ENCODE peak calls at places on chromosomes 4 and X, in five cellular contexts. B is pancreas, Z is HCT116, W is tibial nerve, D is mammary epithelial cell. G is an unnamed sample.

GRCh38 chrX:110317820-110318663 is at the start of gene AMMECR1:
- DNase-seq in B (peak; percentile 74), Z (peak; percentile 31), W (peak; percentile 56), D (peak; percentile 68), G (peak; percentile 80)

GRCh38 chrX:139831689-139832456 is 101.0 kb downstream of the ATP11C start:
- DNase-seq in B (no peak), Z (no peak), W (peak; percentile 33), D (peak; percentile 15), G (peak; percentile 20)

GRCh38 chr4:126799471-126799870 is 833.3 kb upstream of the INTU start:
- DNase-seq in B (no peak), Z (no peak), W (no peak), D (no peak), G (no peak)

GRCh38 chrX:75151828-75152592 is 4.1 kb downstream of the ABCB7 start:
- DNase-seq in B (no peak), Z (no peak), W (no peak), D (no peak), G (no peak)

GRCh38 chr4:86279247-86279960 is 80.4 kb downstream of the MAPK10 start:
- DNase-seq in B (no peak), Z (no peak), W (no peak), D (no peak), G (no peak)

GRCh38 chr4:152734015-152734698 is 45.4 kb downstream of the TIGD4 start:
- DNase-seq in B (no peak), Z (no peak), W (no peak), D (no peak), G (no peak)

GRCh38 chr4:79358438-79358837 is 32.6 kb upstream of the NAA11 start:
- DNase-seq in B (no peak), Z (no peak), W (no peak), D (no peak), G (no peak)

GRCh38 chrX:134883134-134883700 is 107.6 kb upstream of the SMIM10 start:
- DNase-seq in B (no peak), Z (no peak), W (no peak), D (no peak), G (no peak)

GRCh38 chr4:128862608-128863313 is 53.3 kb downstream of the JADE1 start:
- DNase-seq in B (no peak), Z (no peak), W (no peak), D (no peak), G (no peak)

GRCh38 chr4:109588176-109588575 is 28.1 kb downstream of the MCUB start:
- DNase-seq in B (no peak), Z (no peak), W (no peak), D (no peak), G (no peak)

GRCh38 chr4:137274404-137274803 is 257.9 kb downstream of the PCDH18 start:
- DNase-seq in B (no peak), Z (no peak), W (no peak), D (no peak), G (no peak)

GRCh38 chr4:3392319-3392718 is 49.4 kb upstream of the HGFAC start:
- DNase-seq in B (no peak), Z (no peak), W (no peak), D (no peak), G (no peak)

GRCh38 chr4:8675383-8675782 is 82.8 kb downstream of the CPZ start:
- DNase-seq in B (no peak), Z (no peak), W (no peak), D (no peak), G (no peak)

GRCh38 chrX:112470551-112470950 is 209.2 kb downstream of the LHFPL1 start:
- DNase-seq in B (no peak), Z (no peak), W (no peak), D (no peak), G (no peak)

GRCh38 chr4:128068927-128069326 is 7.8 kb downstream of the LARP1B start:
- DNase-seq in B (no peak), Z (peak; percentile 48), W (no peak), D (peak; percentile 27), G (no peak)

GRCh38 chr4:121977251-121978168 is 25.6 kb upstream of the TRPC3 start:
- DNase-seq in B (no peak), Z (no peak), W (no peak), D (no peak), G (no peak)

GRCh38 chrX:68588653-68589371 is 58.7 kb upstream of the STARD8 start:
- DNase-seq in B (no peak), Z (no peak), W (no peak), D (peak; percentile 61), G (no peak)

GRCh38 chr4:88953400-88953799 is 103.6 kb downstream of the FAM13A start:
- DNase-seq in B (no peak), Z (no peak), W (no peak), D (no peak), G (no peak)

GRCh38 chr4:6236816-6237390 is 32.7 kb upstream of the WFS1 start:
- DNase-seq in B (no peak), Z (no peak), W (no peak), D (no peak), G (no peak)

GRCh38 chr4:156598138-156598681 is 373.4 kb downstream of the PDGFC start:
- DNase-seq in B (no peak), Z (no peak), W (no peak), D (no peak), G (peak; percentile 9)

GRCh38 chr4:2248044-2248780 is 6.3 kb upstream of the HAUS3 start:
- DNase-seq in B (peak; percentile 13), Z (no peak), W (no peak), D (no peak), G (no peak)

GRCh38 chr4:8300832-8301231 is 31.3 kb downstream of the HTRA3 start:
- DNase-seq in B (no peak), Z (no peak), W (no peak), D (no peak), G (no peak)

DNA sequence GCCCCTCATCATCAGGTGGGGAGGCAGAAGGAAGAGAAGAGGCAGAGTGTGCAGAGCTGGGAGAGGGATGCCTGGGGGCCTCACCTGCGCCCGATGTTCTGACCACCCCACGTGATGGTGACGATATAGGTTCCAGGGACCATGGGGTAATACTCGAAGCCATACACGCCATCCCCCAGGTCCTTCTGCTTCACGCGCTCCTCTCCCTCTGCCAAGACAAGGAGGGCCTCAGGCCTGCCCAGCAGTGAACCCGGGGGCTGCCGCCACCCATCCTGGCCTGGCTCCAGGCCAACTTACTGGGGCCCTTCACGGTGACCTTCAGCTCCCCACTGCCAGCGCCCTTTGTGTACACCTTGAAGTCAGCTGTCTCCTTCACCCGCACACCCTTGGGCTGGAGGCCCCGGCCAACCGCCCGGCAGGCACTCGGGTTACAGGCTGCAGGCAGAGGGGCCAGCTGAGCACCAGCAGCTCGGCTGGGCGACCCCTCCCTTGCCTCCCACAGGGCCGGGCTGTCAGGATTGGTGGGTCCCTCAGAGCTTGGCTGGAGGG is 9.3 kb downstream of the FLNA start:
- DNase-seq in B (no peak), Z (no peak), W (no peak), D (no peak), G (no peak)
- H3K36me3 ChIP-seq in B (no peaks in the 10 kb centered on the region), Z (peaks cover 9% of the 10 kb centered on the region), W (peaks cover 10% of the 10 kb centered on the region), D (peaks cover 10% of the 10 kb centered on the region), G (no peaks in the 10 kb centered on the region)

GRCh38 chr4:142548491-142548890 is 297.6 kb downstream of the INPP4B start:
- DNase-seq in B (no peak), Z (no peak), W (no peak), D (peak; percentile 61), G (no peak)

GRCh38 chr4:142550955-142551354 is 295.1 kb downstream of the INPP4B start:
- DNase-seq in B (no peak), Z (peak; percentile 12), W (no peak), D (no peak), G (no peak)

GRCh38 chr4:142549248-142549647 is 296.9 kb downstream of the INPP4B start:
- DNase-seq in B (no peak), Z (no peak), W (no peak), D (peak; percentile 86), G (no peak)

GRCh38 chr4:142551513-142552280 is 294.4 kb downstream of the INPP4B start:
- DNase-seq in B (no peak), Z (no peak), W (no peak), D (no peak), G (no peak)

GRCh38 chr4:142549726-142550463 is 296.2 kb downstream of the INPP4B start:
- DNase-seq in B (peak; percentile 24), Z (peak; percentile 97), W (no peak), D (peak; percentile 97), G (no peak)
- H3K36me3 ChIP-seq in B (no peaks in the 10 kb centered on the region), Z (no peaks in the 10 kb centered on the region), W (no peaks in the 10 kb centered on the region), D (no peaks in the 10 kb centered on the region), G (no peaks in the 10 kb centered on the region)

GRCh38 chrX:150759568-150760416 is 66.6 kb downstream of the MTMR1 start:
- DNase-seq in B (no peak), Z (no peak), W (no peak), D (no peak), G (no peak)
- H3K36me3 ChIP-seq in B (no peaks in the 10 kb centered on the region), Z (no peaks in the 10 kb centered on the region), W (no peaks in the 10 kb centered on the region), D (no peaks in the 10 kb centered on the region), G (no peaks in the 10 kb centered on the region)

GRCh38 chr4:53649357-53649756 is 58.1 kb upstream of the LNX1 start:
- DNase-seq in B (no peak), Z (no peak), W (no peak), D (no peak), G (no peak)

GRCh38 chr4:53644607-53645006 is 53.3 kb upstream of the LNX1 start:
- DNase-seq in B (peak; percentile 94), Z (no peak), W (no peak), D (peak; percentile 84), G (no peak)

GRCh38 chr4:53646792-53647191 is 55.5 kb upstream of the LNX1 start:
- DNase-seq in B (no peak), Z (no peak), W (no peak), D (no peak), G (no peak)

GRCh38 chr4:53647547-53647946 is 56.3 kb upstream of the LNX1 start:
- DNase-seq in B (no peak), Z (no peak), W (no peak), D (no peak), G (no peak)

GRCh38 chr4:53645108-53645507 is 53.8 kb upstream of the LNX1 start:
- DNase-seq in B (peak; percentile 27), Z (no peak), W (no peak), D (no peak), G (no peak)
- H3K36me3 ChIP-seq in B (no peaks in the 10 kb centered on the region), Z (no peaks in the 10 kb centered on the region), W (no peaks in the 10 kb centered on the region), D (no peaks in the 10 kb centered on the region), G (no peaks in the 10 kb centered on the region)

GRCh38 chr4:145808848-145809512 is 129.0 kb downstream of the C4orf51 start:
- DNase-seq in B (no peak), Z (no peak), W (no peak), D (no peak), G (no peak)

GRCh38 chr4:145805490-145805889 is 125.5 kb downstream of the C4orf51 start:
- DNase-seq in B (no peak), Z (no peak), W (no peak), D (peak; percentile 74), G (no peak)

GRCh38 chr4:145812902-145813301 is 125.7 kb downstream of the ZNF827 start:
- DNase-seq in B (no peak), Z (peak; percentile 93), W (no peak), D (peak; percentile 87), G (no peak)

GRCh38 chr4:145804134-145804533 is 124.2 kb downstream of the C4orf51 start:
- DNase-seq in B (no peak), Z (no peak), W (peak; percentile 38), D (peak; percentile 98), G (no peak)

GRCh38 chr4:145808021-145808650 is 128.2 kb downstream of the C4orf51 start:
- DNase-seq in B (peak; percentile 19), Z (peak; percentile 96), W (no peak), D (peak; percentile 99), G (no peak)
- H3K36me3 ChIP-seq in B (no peaks in the 10 kb centered on the region), Z (no peaks in the 10 kb centered on the region), W (no peaks in the 10 kb centered on the region), D (no peaks in the 10 kb centered on the region), G (no peaks in the 10 kb centered on the region)

GRCh38 chrX:119672252-119672825 is 20.6 kb downstream of the SEPTIN6 start:
- DNase-seq in B (no peak), Z (no peak), W (no peak), D (no peak), G (no peak)
- H3K36me3 ChIP-seq in B (no peaks in the 10 kb centered on the region), Z (no peaks in the 10 kb centered on the region), W (no peaks in the 10 kb centered on the region), D (no peaks in the 10 kb centered on the region), G (no peaks in the 10 kb centered on the region)

G was measured in ovary.